ENCODE peak calls at places on chromosome 9, in five cellular contexts. Z, B, K, F and G are unnamed samples.

GRCh38 chr9:71524996-71525580 is 243.2 kb downstream of the CEMIP2 start:
- DNase-seq in Z (no peak), B (no peak), K (no peak), F (no peak), G (no peak)

GRCh38 chr9:16873131-16873787 is 2.8 kb upstream of the BNC2 start:
- DNase-seq in Z (no peak), B (no peak), K (no peak), F (no peak), G (no peak)

GRCh38 chr9:112051812-112052211 is 123.3 kb downstream of the SUSD1 start:
- DNase-seq in Z (no peak), B (no peak), K (no peak), F (no peak), G (no peak)

GRCh38 chr9:129283705-129284606 is 105.9 kb upstream of the IER5L start:
- DNase-seq in Z (no peak), B (no peak), K (peak), F (no peak), G (peak)

GRCh38 chr9:136857606-136858412 is 5.7 kb downstream of the MAMDC4 start:
- DNase-seq in Z (no peak), B (no peak), K (no peak), F (no peak), G (peak)

GRCh38 chr9:91188719-91189590 is 172.8 kb downstream of the AUH start:
- DNase-seq in Z (no peak), B (no peak), K (no peak), F (no peak), G (no peak)

GRCh38 chr9:121196389-121196788 is 5.3 kb downstream of the RAB14 start:
- DNase-seq in Z (no peak), B (no peak), K (no peak), F (no peak), G (no peak)

GRCh38 chr9:111038336-111039202 is at the start of gene LPAR1:
- DNase-seq in Z (peak), B (peak), K (peak), F (no peak), G (peak)

GRCh38 chr9:69121155-69122085 is 52.7 kb upstream of the TJP2 start:
- DNase-seq in Z (no peak), B (peak), K (no peak), F (peak), G (peak)

GRCh38 chr9:35813434-35814105 is 1.3 kb downstream of the HINT2 start:
- DNase-seq in Z (peak), B (no peak), K (no peak), F (no peak), G (no peak)

GRCh38 chr9:131395745-131396479 is 2.0 kb downstream of the PRRC2B start:
- DNase-seq in Z (no peak), B (no peak), K (no peak), F (no peak), G (no peak)